ENCODE peak calls at places on chromosomes 12 and 14, in eight cellular contexts. One of them, this sample, is unnamed.

GRCh38 chr14:64654931-64655330 is 49.3 kb upstream of the PLEKHG3 start:
- DNase-seq in astrocyte of the cerebellum: no peak
- DNase-seq in A549: no peak
- DNase-seq in omental fat pad: no peak
- DNase-seq in cardiac muscle cell: no peak
- DNase-seq in fibroblast of the aortic adventitia: no peak
- DNase-seq in psoas muscle: no peak
- DNase-seq in mammary epithelial cell: no peak
- DNase-seq in this sample: no peak

GRCh38 chr12:110104188-110104969 is 19.8 kb upstream of the IFT81 start:
- DNase-seq in mammary epithelial cell: no peak
- DNase-seq in psoas muscle: no peak
- DNase-seq in astrocyte of the cerebellum: no peak
- DNase-seq in omental fat pad: no peak
- DNase-seq in cardiac muscle cell: no peak
- DNase-seq in A549: no peak
- DNase-seq in fibroblast of the aortic adventitia: peak; percentile 81
- DNase-seq in this sample: no peak

GRCh38 chr12:118307069-118307954 is 65.4 kb downstream of the TAOK3 start:
- DNase-seq in psoas muscle: no peak
- DNase-seq in cardiac muscle cell: no peak
- DNase-seq in A549: no peak
- DNase-seq in omental fat pad: no peak
- DNase-seq in mammary epithelial cell: peak; percentile 84
- DNase-seq in astrocyte of the cerebellum: peak; percentile 79
- DNase-seq in fibroblast of the aortic adventitia: peak; percentile 93
- DNase-seq in this sample: peak; percentile 77

GRCh38 chr12:112584266-112584722 is 165.5 kb downstream of the PTPN11 start:
- DNase-seq in A549: peak; percentile 49
- DNase-seq in mammary epithelial cell: no peak
- DNase-seq in psoas muscle: no peak
- DNase-seq in cardiac muscle cell: no peak
- DNase-seq in omental fat pad: no peak
- DNase-seq in astrocyte of the cerebellum: no peak
- DNase-seq in fibroblast of the aortic adventitia: no peak
- DNase-seq in this sample: no peak

GRCh38 chr12:130761537-130762318 is 45.6 kb upstream of the RIMBP2 start:
- DNase-seq in A549: peak; percentile 82
- DNase-seq in astrocyte of the cerebellum: no peak
- DNase-seq in mammary epithelial cell: peak; percentile 37
- DNase-seq in fibroblast of the aortic adventitia: peak; percentile 53
- DNase-seq in omental fat pad: no peak
- DNase-seq in psoas muscle: peak; percentile 31
- DNase-seq in cardiac muscle cell: peak; percentile 58
- DNase-seq in this sample: peak; percentile 76

GRCh38 chr12:96033549-96034389 is 1.6 kb downstream of the LTA4H start:
- DNase-seq in fibroblast of the aortic adventitia: no peak
- DNase-seq in A549: no peak
- DNase-seq in psoas muscle: no peak
- DNase-seq in astrocyte of the cerebellum: no peak
- DNase-seq in cardiac muscle cell: no peak
- DNase-seq in mammary epithelial cell: no peak
- DNase-seq in omental fat pad: no peak
- DNase-seq in this sample: no peak

GRCh38 chr12:26746315-26746714 is 86.7 kb downstream of the ITPR2 start:
- DNase-seq in cardiac muscle cell: no peak
- DNase-seq in A549: peak; percentile 23
- DNase-seq in mammary epithelial cell: peak; percentile 66
- DNase-seq in psoas muscle: no peak
- DNase-seq in astrocyte of the cerebellum: peak; percentile 55
- DNase-seq in fibroblast of the aortic adventitia: peak; percentile 68
- DNase-seq in omental fat pad: no peak
- DNase-seq in this sample: no peak

GRCh38 chr12:47189753-47190152 is 110.0 kb upstream of the AMIGO2 start:
- DNase-seq in psoas muscle: no peak
- DNase-seq in omental fat pad: no peak
- DNase-seq in cardiac muscle cell: peak; percentile 14
- DNase-seq in mammary epithelial cell: no peak
- DNase-seq in A549: no peak
- DNase-seq in astrocyte of the cerebellum: no peak
- DNase-seq in fibroblast of the aortic adventitia: no peak
- DNase-seq in this sample: no peak

GRCh38 chr14:34420547-34421150 is 41.4 kb downstream of the SPTSSA start:
- DNase-seq in psoas muscle: no peak
- DNase-seq in fibroblast of the aortic adventitia: no peak
- DNase-seq in mammary epithelial cell: peak; percentile 8
- DNase-seq in A549: no peak
- DNase-seq in cardiac muscle cell: no peak
- DNase-seq in astrocyte of the cerebellum: no peak
- DNase-seq in omental fat pad: no peak
- DNase-seq in this sample: no peak

GRCh38 chr12:98591209-98591608 is 2.3 kb upstream of the SLC25A3 start:
- DNase-seq in fibroblast of the aortic adventitia: no peak
- DNase-seq in mammary epithelial cell: no peak
- DNase-seq in cardiac muscle cell: no peak
- DNase-seq in psoas muscle: no peak
- DNase-seq in A549: no peak
- DNase-seq in astrocyte of the cerebellum: no peak
- DNase-seq in omental fat pad: no peak
- DNase-seq in this sample: no peak

GRCh38 chr12:130628304-130628703 is 87.8 kb downstream of the RIMBP2 start:
- DNase-seq in psoas muscle: no peak
- DNase-seq in A549: no peak
- DNase-seq in fibroblast of the aortic adventitia: no peak
- DNase-seq in cardiac muscle cell: no peak
- DNase-seq in mammary epithelial cell: no peak
- DNase-seq in omental fat pad: no peak
- DNase-seq in astrocyte of the cerebellum: no peak
- DNase-seq in this sample: no peak

GRCh38 chr14:55383039-55383438 is 28.6 kb downstream of the ATG14 start:
- DNase-seq in fibroblast of the aortic adventitia: peak; percentile 5
- DNase-seq in omental fat pad: no peak
- DNase-seq in cardiac muscle cell: peak; percentile 7
- DNase-seq in A549: no peak
- DNase-seq in astrocyte of the cerebellum: no peak
- DNase-seq in mammary epithelial cell: no peak
- DNase-seq in psoas muscle: no peak
- DNase-seq in this sample: no peak

GRCh38 chr14:45716506-45716905 is 463.5 kb upstream of the MIS18BP1 start:
- DNase-seq in astrocyte of the cerebellum: no peak
- DNase-seq in cardiac muscle cell: no peak
- DNase-seq in fibroblast of the aortic adventitia: no peak
- DNase-seq in psoas muscle: no peak
- DNase-seq in omental fat pad: no peak
- DNase-seq in mammary epithelial cell: no peak
- DNase-seq in A549: peak; percentile 2
- DNase-seq in this sample: no peak

GRCh38 chr12:116615141-116615861 is 56.1 kb downstream of the MAP1LC3B2 start:
- DNase-seq in omental fat pad: no peak
- DNase-seq in A549: no peak
- DNase-seq in psoas muscle: no peak
- DNase-seq in cardiac muscle cell: no peak
- DNase-seq in mammary epithelial cell: no peak
- DNase-seq in astrocyte of the cerebellum: no peak
- DNase-seq in fibroblast of the aortic adventitia: no peak
- DNase-seq in this sample: no peak

GRCh38 chr12:55728932-55729591 is at the start of gene CD63:
- DNase-seq in astrocyte of the cerebellum: no peak
- DNase-seq in psoas muscle: peak; percentile 95
- DNase-seq in mammary epithelial cell: peak; percentile 80
- DNase-seq in A549: peak; percentile 95
- DNase-seq in cardiac muscle cell: peak; percentile 91
- DNase-seq in fibroblast of the aortic adventitia: peak; percentile 84
- DNase-seq in omental fat pad: peak; percentile 80
- DNase-seq in this sample: peak; percentile 93

GRCh38 chr14:51277753-51278415 is 37.8 kb downstream of the TMX1 start:
- DNase-seq in fibroblast of the aortic adventitia: no peak
- DNase-seq in A549: no peak
- DNase-seq in cardiac muscle cell: no peak
- DNase-seq in psoas muscle: no peak
- DNase-seq in astrocyte of the cerebellum: no peak
- DNase-seq in omental fat pad: no peak
- DNase-seq in mammary epithelial cell: no peak
- DNase-seq in this sample: no peak

DNA sequence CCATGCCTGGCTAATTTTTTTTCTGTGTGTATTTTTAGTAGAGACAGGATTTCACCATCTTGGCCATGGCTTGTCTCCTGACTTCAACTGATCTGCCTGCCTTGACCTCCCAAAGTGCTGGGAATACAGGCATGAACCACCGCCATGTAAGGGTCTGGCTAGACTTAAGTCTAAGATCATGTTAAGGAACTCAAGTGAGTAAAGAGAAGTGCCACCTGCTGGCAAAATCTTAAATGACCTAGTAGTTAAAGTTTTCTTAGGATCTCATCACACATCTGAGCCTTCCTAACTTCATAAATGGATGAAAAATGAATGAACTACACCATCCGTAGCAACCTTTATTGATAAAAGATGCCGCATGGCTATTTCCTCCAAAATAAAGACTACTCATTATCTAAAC is 1.7 kb upstream of the C12orf56 start:
- DNase-seq in fibroblast of the aortic adventitia: peak; percentile 70
- DNase-seq in astrocyte of the cerebellum: no peak
- DNase-seq in cardiac muscle cell: peak; percentile 51
- DNase-seq in mammary epithelial cell: peak; percentile 30
- DNase-seq in omental fat pad: no peak
- DNase-seq in psoas muscle: no peak
- DNase-seq in A549: peak; percentile 54
- DNase-seq in this sample: peak; percentile 39
- TF ChIP-seq CTCF in fibroblast of the aortic adventitia: peak; percentile 42
- TF ChIP-seq CTCF in astrocyte of the cerebellum: peak; percentile 33
- TF ChIP-seq CTCF in cardiac muscle cell: peak; percentile 41
- TF ChIP-seq CTCF in mammary epithelial cell: peak; percentile 46
- TF ChIP-seq CTCF in omental fat pad: no peak
- TF ChIP-seq CTCF in psoas muscle: no peak
- TF ChIP-seq CTCF in A549: peak; percentile 57
- TF ChIP-seq CTCF in this sample: peak; percentile 35

GRCh38 chr12:6328945-6329692 is 12.8 kb downstream of the TNFRSF1A start:
- DNase-seq in cardiac muscle cell: no peak
- DNase-seq in omental fat pad: no peak
- DNase-seq in astrocyte of the cerebellum: no peak
- DNase-seq in fibroblast of the aortic adventitia: no peak
- DNase-seq in mammary epithelial cell: no peak
- DNase-seq in psoas muscle: no peak
- DNase-seq in A549: no peak
- DNase-seq in this sample: no peak
- TF ChIP-seq CTCF in cardiac muscle cell: no peak
- TF ChIP-seq CTCF in omental fat pad: no peak
- TF ChIP-seq CTCF in astrocyte of the cerebellum: no peak
- TF ChIP-seq CTCF in fibroblast of the aortic adventitia: no peak
- TF ChIP-seq CTCF in mammary epithelial cell: no peak
- TF ChIP-seq CTCF in psoas muscle: no peak
- TF ChIP-seq CTCF in A549: no peak
- TF ChIP-seq CTCF in this sample: no peak

GRCh38 chr12:121888083-121888477 is 510 bp upstream of the PSMD9 start:
- DNase-seq in cardiac muscle cell: no peak
- DNase-seq in A549: no peak
- DNase-seq in psoas muscle: no peak
- DNase-seq in fibroblast of the aortic adventitia: no peak
- DNase-seq in astrocyte of the cerebellum: no peak
- DNase-seq in omental fat pad: no peak
- DNase-seq in mammary epithelial cell: no peak
- DNase-seq in this sample: no peak

GRCh38 chr12:121888478-121889266 is at the start of gene PSMD9:
- DNase-seq in astrocyte of the cerebellum: peak; percentile 90
- DNase-seq in cardiac muscle cell: peak; percentile 98
- DNase-seq in fibroblast of the aortic adventitia: peak; percentile 99
- DNase-seq in omental fat pad: peak; percentile 95
- DNase-seq in mammary epithelial cell: peak; percentile 98
- DNase-seq in psoas muscle: peak; percentile 98
- DNase-seq in A549: peak; percentile 97
- DNase-seq in this sample: peak; percentile 98

GRCh38 chr12:121892673-121893561 is 4.3 kb downstream of the PSMD9 start:
- DNase-seq in astrocyte of the cerebellum: no peak
- DNase-seq in cardiac muscle cell: no peak
- DNase-seq in omental fat pad: no peak
- DNase-seq in psoas muscle: no peak
- DNase-seq in mammary epithelial cell: no peak
- DNase-seq in A549: no peak
- DNase-seq in fibroblast of the aortic adventitia: no peak
- DNase-seq in this sample: no peak

GRCh38 chr12:121893901-121894540 is 5.4 kb downstream of the PSMD9 start:
- DNase-seq in astrocyte of the cerebellum: peak; percentile 45
- DNase-seq in fibroblast of the aortic adventitia: peak; percentile 77
- DNase-seq in psoas muscle: no peak
- DNase-seq in mammary epithelial cell: peak; percentile 81
- DNase-seq in omental fat pad: no peak
- DNase-seq in A549: peak; percentile 65
- DNase-seq in cardiac muscle cell: no peak
- DNase-seq in this sample: peak; percentile 53

DNA sequence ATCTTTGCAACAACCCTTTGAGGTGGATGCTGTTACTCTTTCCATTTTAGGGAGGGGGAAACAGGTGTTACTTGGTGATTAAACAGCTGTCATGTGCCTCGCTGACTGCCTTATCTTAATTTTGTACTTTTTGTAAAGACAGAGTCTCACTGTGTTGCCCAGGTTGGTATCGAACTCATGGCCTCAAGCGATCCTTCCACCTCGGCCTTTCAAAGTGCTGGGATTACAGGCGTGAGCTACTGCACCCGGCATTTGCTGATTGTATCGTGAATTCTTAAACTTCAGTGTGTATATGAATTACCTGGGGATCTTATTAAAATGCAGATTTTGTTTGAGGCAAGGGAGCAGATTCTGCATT is 656 bp downstream of the PSMD9 start:
- DNase-seq in mammary epithelial cell: no peak
- DNase-seq in cardiac muscle cell: no peak
- DNase-seq in fibroblast of the aortic adventitia: no peak
- DNase-seq in psoas muscle: no peak
- DNase-seq in omental fat pad: no peak
- DNase-seq in astrocyte of the cerebellum: no peak
- DNase-seq in A549: no peak
- DNase-seq in this sample: no peak
- TF ChIP-seq CTCF in mammary epithelial cell: no peak
- TF ChIP-seq CTCF in cardiac muscle cell: no peak
- TF ChIP-seq CTCF in fibroblast of the aortic adventitia: no peak
- TF ChIP-seq CTCF in psoas muscle: no peak
- TF ChIP-seq CTCF in omental fat pad: no peak
- TF ChIP-seq CTCF in astrocyte of the cerebellum: no peak
- TF ChIP-seq CTCF in A549: no peak
- TF ChIP-seq CTCF in this sample: no peak

DNA sequence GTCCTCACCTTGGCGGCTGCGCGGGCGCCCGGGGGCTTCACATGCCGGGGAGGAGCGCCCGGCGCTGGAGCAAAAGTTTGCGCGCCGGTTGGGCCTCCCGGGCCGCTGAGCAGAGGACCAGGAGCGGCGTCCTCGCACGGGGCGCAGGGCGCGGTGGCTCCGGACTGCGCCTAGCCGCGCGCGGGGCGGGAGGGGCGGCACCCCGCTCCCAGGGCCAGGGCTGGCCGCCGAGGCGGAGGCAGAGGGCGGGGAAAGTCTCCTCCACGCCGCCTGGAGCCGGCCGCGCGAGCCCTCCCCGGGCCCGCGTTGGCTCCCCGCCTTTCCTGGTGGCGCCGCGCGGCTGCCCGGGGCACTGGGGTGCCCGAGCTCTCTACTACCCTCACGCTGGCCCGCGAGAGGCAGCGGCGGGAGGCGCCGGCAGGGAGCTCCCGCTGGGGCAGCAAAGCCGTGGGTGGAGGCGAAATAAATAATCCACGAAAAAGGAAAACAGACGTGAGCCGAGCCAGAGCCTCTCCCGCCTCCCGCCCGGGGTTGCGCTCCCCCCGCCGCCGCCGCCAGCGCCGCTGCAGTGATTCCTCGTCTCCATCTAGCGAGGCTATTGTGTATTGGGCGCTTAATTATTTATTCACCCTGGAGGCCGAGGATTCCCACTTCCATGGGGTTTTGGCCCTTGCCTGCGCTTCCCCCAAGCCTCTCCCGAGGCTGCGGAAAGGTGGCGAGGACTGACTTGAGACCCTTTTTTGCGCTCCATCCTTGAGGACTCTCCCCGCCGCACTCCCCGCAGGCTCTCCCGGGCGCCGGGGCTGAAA is 476 bp upstream of the PRIMA1 start:
- DNase-seq in psoas muscle: peak; percentile 49
- DNase-seq in mammary epithelial cell: peak; percentile 55
- DNase-seq in cardiac muscle cell: peak; percentile 75
- DNase-seq in omental fat pad: no peak
- DNase-seq in A549: peak; percentile 74
- DNase-seq in fibroblast of the aortic adventitia: no peak
- DNase-seq in astrocyte of the cerebellum: no peak
- DNase-seq in this sample: no peak
- TF ChIP-seq CTCF in psoas muscle: peak; percentile 44
- TF ChIP-seq CTCF in mammary epithelial cell: no peak
- TF ChIP-seq CTCF in cardiac muscle cell: no peak
- TF ChIP-seq CTCF in omental fat pad: no peak
- TF ChIP-seq CTCF in A549: peak; percentile 32
- TF ChIP-seq CTCF in fibroblast of the aortic adventitia: no peak
- TF ChIP-seq CTCF in astrocyte of the cerebellum: no peak
- TF ChIP-seq CTCF in this sample: no peak